ENCODE peak calls at places on chromosomes 4 and X, in eight cellular contexts. K, J, U, H, L, E, Y and F are unnamed samples.

GRCh38 chrX:153521034-153521433 is 3.6 kb downstream of the ATP2B3 start:
- DNase-seq in U (no peak), H (no peak), E (no peak), K (no peak), J (peak), L (no peak), Y (no peak), F (no peak)

GRCh38 chr4:122152699-122153328 is 683 bp downstream of the BLTP1 start:
- DNase-seq in J (peak), E (peak), K (no peak), H (peak), Y (no peak), L (peak), U (peak), F (no peak)

GRCh38 chrX:48511561-48511960 is 2.8 kb downstream of the PORCN start:
- DNase-seq in U (no peak), Y (no peak), K (no peak), J (no peak), E (no peak), L (no peak), H (no peak), F (no peak)

GRCh38 chr4:185810746-185811508 is 1.1 kb downstream of the SORBS2 start:
- DNase-seq in H (no peak), L (no peak), U (no peak), E (no peak), J (no peak), K (no peak), Y (no peak), F (no peak)

GRCh38 chrX:39170432-39170831 is 369.2 kb downstream of the MID1IP1 start:
- DNase-seq in L (no peak), K (no peak), E (no peak), U (no peak), J (no peak), H (no peak), Y (no peak), F (no peak)

GRCh38 chrX:48833531-48834138 is 1.8 kb downstream of the PCSK1N start:
- DNase-seq in J (no peak), L (no peak), K (no peak), E (no peak), Y (no peak), U (peak), H (no peak), F (no peak)

GRCh38 chrX:134258202-134258601 is 21.2 kb downstream of the CCDC160 start:
- DNase-seq in U (no peak), Y (no peak), H (no peak), E (no peak), L (no peak), K (no peak), J (no peak), F (no peak)

GRCh38 chr4:134747108-134747805 is 545.7 kb upstream of the PABPC4L start:
- DNase-seq in K (no peak), Y (no peak), J (peak), L (no peak), H (peak), E (no peak), U (no peak), F (no peak)

GRCh38 chrX:149151805-149152757 is 353.0 kb downstream of the IDS start:
- DNase-seq in K (no peak), J (peak), E (peak), Y (no peak), L (no peak), H (peak), U (no peak), F (no peak)

GRCh38 chrX:39242187-39242586 is 440.9 kb downstream of the MID1IP1 start:
- DNase-seq in Y (no peak), K (no peak), U (peak), H (no peak), L (no peak), E (peak), J (peak), F (no peak)

GRCh38 chr4:8771258-8771590 is 100.4 kb downstream of the HMX1 start:
- DNase-seq in H (no peak), U (no peak), J (no peak), L (no peak), Y (no peak), E (no peak), K (no peak), F (no peak)

GRCh38 chr4:15653864-15654391 is 1.2 kb downstream of the FBXL5 start:
- DNase-seq in Y (no peak), H (peak), J (peak), K (peak), L (no peak), E (no peak), U (peak), F (no peak)

GRCh38 chr4:156547891-156548290 is 423.7 kb downstream of the PDGFC start:
- DNase-seq in Y (no peak), E (no peak), H (no peak), U (no peak), L (no peak), K (no peak), J (peak), F (no peak)

GRCh38 chrX:154008521-154008920 is 11.2 kb downstream of the IRAK1 start:
- DNase-seq in L (no peak), K (no peak), U (no peak), E (no peak), H (no peak), J (no peak), Y (no peak), F (no peak)

GRCh38 chr4:85474818-85475630 is at the start of gene ARHGAP24:
- DNase-seq in H (peak), Y (no peak), U (peak), E (peak), J (peak), L (peak), K (peak), F (peak)

GRCh38 chr4:141080668-141081067 is 52.6 kb downstream of the RNF150 start:
- DNase-seq in Y (no peak), J (no peak), E (no peak), H (no peak), K (no peak), L (no peak), U (no peak), F (no peak)

GRCh38 chr4:3106339-3107186 is 32.1 kb downstream of the HTT start:
- DNase-seq in Y (peak), E (peak), H (peak), L (peak), K (peak), J (peak), U (peak), F (peak)

GRCh38 chrX:150848914-150849365 is 49.5 kb downstream of the CD99L2 start:
- DNase-seq in U (no peak), H (no peak), Y (no peak), K (peak), E (no peak), J (no peak), L (no peak), F (no peak)

GRCh38 chr4:62670509-62670908 is 1470.4 kb downstream of the ADGRL3 start:
- DNase-seq in Y (no peak), U (no peak), L (no peak), J (peak), E (peak), K (no peak), H (no peak), F (no peak)

DNA sequence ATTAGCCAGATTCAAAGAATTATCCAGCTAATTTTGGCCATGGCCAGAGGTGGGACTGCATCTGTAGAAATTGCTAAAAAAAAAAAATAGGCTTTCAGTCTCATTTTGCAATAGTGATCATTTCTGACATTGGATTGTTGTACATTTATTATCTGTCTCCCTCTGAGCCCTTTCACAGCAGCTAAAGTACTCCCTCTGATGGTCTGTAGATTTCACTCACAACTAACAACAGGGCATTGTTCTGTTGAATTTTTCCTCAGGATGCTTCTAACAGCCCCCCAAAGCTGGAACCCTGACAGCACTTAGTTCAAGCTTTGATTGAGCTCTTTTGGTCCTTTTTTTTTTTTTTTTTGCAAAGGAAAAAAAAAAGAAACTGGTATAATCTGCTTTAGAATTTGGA is 406.6 kb downstream of the SMARCA1 start:
- DNase-seq in H (no peak), J (no peak), E (no peak), L (no peak), U (no peak), Y (no peak), K (no peak), F (no peak)
- TF ChIP-seq CTCF in H (no peak), J (no peak), E (no peak), L (no peak), U (no peak), Y (no peak), K (no peak), F (no peak)

GRCh38 chr4:10893417-10893816 is 208.8 kb upstream of the CLNK start:
- DNase-seq in Y (no peak), U (peak), K (no peak), H (no peak), E (no peak), J (no peak), L (no peak), F (no peak)

GRCh38 chr4:10891866-10892265 is 207.3 kb upstream of the CLNK start:
- DNase-seq in L (no peak), K (no peak), U (no peak), H (no peak), Y (no peak), E (no peak), J (no peak), F (no peak)

GRCh38 chr4:10887600-10887999 is 203.0 kb upstream of the CLNK start:
- DNase-seq in Y (no peak), K (no peak), U (no peak), L (no peak), J (no peak), E (no peak), H (no peak), F (no peak)

GRCh38 chr4:10889819-10890218 is 205.3 kb upstream of the CLNK start:
- DNase-seq in U (no peak), J (no peak), E (no peak), K (no peak), H (no peak), Y (no peak), L (no peak), F (no peak)
- TF ChIP-seq CTCF in U (no peak), J (no peak), E (no peak), K (no peak), H (no peak), Y (no peak), L (no peak), F (no peak)

GRCh38 chr4:47486306-47486705 is 1.2 kb downstream of the ATP10D start:
- DNase-seq in U (no peak), E (no peak), J (peak), K (no peak), H (no peak), L (no peak), Y (no peak), F (no peak)

GRCh38 chr4:47483722-47484121 is 1.4 kb upstream of the ATP10D start:
- DNase-seq in K (no peak), L (no peak), U (no peak), H (no peak), Y (no peak), J (peak), E (no peak), F (no peak)

GRCh38 chr4:47485047-47485692 is at the start of gene ATP10D:
- DNase-seq in L (peak), U (peak), K (peak), Y (peak), H (peak), J (peak), E (peak), F (peak)

GRCh38 chr4:47482326-47482725 is 2.7 kb upstream of the ATP10D start:
- DNase-seq in E (no peak), Y (no peak), U (no peak), H (peak), K (no peak), J (peak), L (no peak), F (no peak)

GRCh38 chr4:47484169-47484568 is 906 bp upstream of the ATP10D start:
- DNase-seq in Y (no peak), J (no peak), H (no peak), U (no peak), E (no peak), K (no peak), L (no peak), F (no peak)
- TF ChIP-seq CTCF in Y (no peak), J (no peak), H (no peak), U (no peak), E (no peak), K (no peak), L (no peak), F (no peak)

GRCh38 chr4:154490589-154491340 is 834 bp downstream of the DCHS2 start:
- DNase-seq in H (no peak), U (peak), K (no peak), J (no peak), Y (no peak), L (no peak), E (no peak), F (peak)
- TF ChIP-seq CTCF in H (no peak), U (no peak), K (no peak), J (no peak), Y (no peak), L (no peak), E (no peak), F (no peak)

GRCh38 chr4:150248181-150248580 is 169.9 kb downstream of the DCLK2 start:
- DNase-seq in J (peak), H (no peak), E (no peak), K (no peak), Y (no peak), L (no peak), U (no peak), F (no peak)
- TF ChIP-seq CTCF in J (no peak), H (no peak), E (no peak), K (no peak), Y (no peak), L (no peak), U (no peak), F (no peak)

GRCh38 chrX:138775501-138775900 is 64.0 kb upstream of the FGF13 start:
- DNase-seq in U (peak), H (no peak), E (no peak), K (no peak), J (peak), Y (no peak), L (no peak), F (no peak)
- TF ChIP-seq CTCF in U (peak), H (peak), E (peak), K (peak), J (no peak), Y (no peak), L (peak), F (no peak)